ENCODE peak calls at places on chromosomes 1 and 21, in four cellular contexts. S, D, G and O are unnamed samples.

GRCh38 chr1:227544067-227544655 is 19.2 kb upstream of the ZNF678 start:
- DNase-seq in G (no peak), D (no peak), S (no peak), O (no peak)

GRCh38 chr1:64059556-64059955 is 143.9 kb upstream of the UBE2U start:
- DNase-seq in G (no peak), S (no peak), D (no peak), O (no peak)

GRCh38 chr1:206633708-206634121 is 1.6 kb upstream of the DYRK3 start:
- DNase-seq in S (no peak), G (no peak), D (no peak), O (peak)

GRCh38 chr1:174399211-174399610 is 48.6 kb upstream of the GPR52 start:
- DNase-seq in G (no peak), D (no peak), S (no peak), O (no peak)

GRCh38 chr1:162530318-162530984 is 31.1 kb upstream of the UAP1 start:
- DNase-seq in G (no peak), D (no peak), S (no peak), O (no peak)

GRCh38 chr1:43836267-43836951 is 97.2 kb upstream of the ARTN start:
- DNase-seq in G (peak), S (peak), D (no peak), O (no peak)

GRCh38 chr1:64809309-64809708 is 64.4 kb downstream of the RAVER2 start:
- DNase-seq in S (no peak), D (no peak), G (no peak), O (no peak)

GRCh38 chr1:119791377-119791776 is 19.9 kb downstream of the REG4 start:
- DNase-seq in D (no peak), G (no peak), S (no peak), O (no peak)

GRCh38 chr1:89739013-89739843 is 81.6 kb upstream of the LRRC8D start:
- DNase-seq in D (no peak), G (no peak), S (no peak), O (no peak)

GRCh38 chr1:57309608-57310007 is 114.3 kb downstream of the DAB1 start:
- DNase-seq in S (no peak), G (peak), D (no peak), O (no peak)

GRCh38 chr1:36497207-36497606 is 14.5 kb upstream of the CSF3R start:
- DNase-seq in D (no peak), G (no peak), S (no peak), O (no peak)

GRCh38 chr1:41507152-41507720 is 22.8 kb upstream of the EDN2 start:
- DNase-seq in G (no peak), D (no peak), S (no peak), O (no peak)

GRCh38 chr1:156958247-156958714 is 37.8 kb downstream of the LRRC71 start:
- DNase-seq in G (no peak), S (peak), D (no peak), O (no peak)

GRCh38 chr1:73910466-73910865 is 287.5 kb downstream of the LRRIQ3 start:
- DNase-seq in D (no peak), S (no peak), G (no peak), O (no peak)

GRCh38 chr1:145927073-145927886 is at the start of gene RBM8A:
- DNase-seq in G (peak), D (peak), S (peak), O (peak)

GRCh38 chr1:13860023-13860422 is 160.0 kb downstream of the PRDM2 start:
- DNase-seq in S (no peak), G (no peak), D (no peak), O (no peak)

GRCh38 chr1:65027699-65028358 is 61.5 kb upstream of the JAK1 start:
- DNase-seq in D (no peak), S (no peak), G (no peak), O (no peak)

GRCh38 chr1:43947061-43947889 is 525 bp downstream of the IPO13 start:
- DNase-seq in D (no peak), S (no peak), G (no peak), O (no peak)

GRCh38 chr1:236114076-236114747 is 28.1 kb upstream of the GPR137B start:
- DNase-seq in G (no peak), D (no peak), S (no peak), O (no peak)

GRCh38 chr1:32180186-32181060 is 948 bp downstream of the TXLNA start:
- DNase-seq in S (peak), G (peak), D (no peak), O (no peak)

GRCh38 chr1:84892657-84893618 is at the start of gene LPAR3:
- DNase-seq in D (peak), G (no peak), S (no peak), O (no peak)

GRCh38 chr1:62493656-62494055 is 56.8 kb downstream of the USP1 start:
- DNase-seq in D (no peak), S (no peak), G (no peak), O (no peak)

GRCh38 chr1:943545-944340 is 15.3 kb downstream of the NOC2L start:
- DNase-seq in S (no peak), G (no peak), D (no peak), O (no peak)

GRCh38 chr1:206685256-206685748 is 597 bp downstream of the MAPKAPK2 start:
- DNase-seq in G (no peak), S (peak), D (no peak), O (no peak)

GRCh38 chr1:43134640-43135039 is 37.5 kb downstream of the EBNA1BP2 start:
- DNase-seq in D (no peak), S (no peak), G (no peak), O (no peak)

GRCh38 chr1:180229483-180230415 is at the start of gene LHX4:
- DNase-seq in S (peak), G (no peak), D (no peak), O (no peak)

GRCh38 chr21:42644223-42645208 is 8.9 kb upstream of the PDE9A start:
- DNase-seq in G (no peak), D (no peak), S (no peak), O (no peak)

GRCh38 chr1:178028973-178029481 is 59.2 kb upstream of the SEC16B start:
- DNase-seq in S (no peak), G (no peak), D (no peak), O (no peak)

GRCh38 chr1:199029855-199030254 is 391.0 kb downstream of the PTPRC start:
- DNase-seq in S (no peak), G (no peak), D (no peak), O (no peak)

GRCh38 chr1:218994615-218995014 is 179.1 kb upstream of the LYPLAL1 start:
- DNase-seq in S (no peak), D (no peak), G (no peak), O (no peak)
- TF ChIP-seq TCF7L2 in S (no peak), D (no peak), G (no peak), O (no peak)

GRCh38 chr1:11943619-11944018 is 9.1 kb downstream of the PLOD1 start:
- DNase-seq in D (no peak), G (no peak), S (no peak), O (no peak)
- H3K27ac ChIP-seq in D (peak), G (no peak), S (no peak), O (no peak)

DNA sequence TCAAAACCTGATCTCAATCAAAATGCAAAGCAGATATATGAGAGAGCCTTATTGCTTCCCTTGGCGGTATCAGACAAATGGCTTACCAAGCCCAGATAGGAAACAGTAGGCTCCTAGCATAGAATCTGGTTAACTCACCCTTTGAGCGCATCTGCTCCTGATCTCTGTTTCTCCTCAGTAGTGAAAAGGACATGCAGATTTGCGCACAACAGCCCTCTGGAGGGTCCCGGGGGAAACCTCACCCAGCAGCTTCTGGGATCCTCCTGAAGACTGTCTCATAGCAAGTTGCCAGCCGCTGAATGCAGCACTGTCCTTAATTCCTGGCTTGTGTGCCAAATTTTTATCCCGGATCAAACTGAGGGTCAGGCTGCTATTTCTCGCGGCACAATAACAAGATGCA is 192.2 kb downstream of the FASLG start:
- DNase-seq in S (no peak), G (no peak), D (no peak), O (no peak)
- TF ChIP-seq TCF7L2 in S (no peak), G (no peak), D (no peak), O (no peak)

DNA sequence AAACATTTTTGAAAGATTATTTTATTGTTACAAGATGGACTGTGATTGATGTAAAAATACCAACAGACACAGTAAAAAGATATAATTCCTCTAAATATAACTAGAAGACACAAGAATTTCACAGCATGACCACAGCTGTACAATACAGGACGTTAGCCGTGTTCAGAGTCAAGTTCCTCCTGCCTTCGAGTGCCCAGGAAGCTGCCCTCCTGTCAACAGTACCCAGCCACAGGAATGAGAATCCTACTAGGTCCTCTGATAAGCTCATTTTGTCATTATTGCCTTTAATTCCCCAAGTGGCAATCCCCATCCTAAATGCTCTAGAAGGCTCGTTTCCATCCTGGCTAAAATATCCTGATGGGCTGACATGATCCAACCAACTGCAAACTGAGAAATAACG is 16.4 kb upstream of the CAPN2 start:
- DNase-seq in S (no peak), D (no peak), G (no peak), O (no peak)
- H3K27ac ChIP-seq in S (no peak), D (no peak), G (no peak), O (no peak)

GRCh38 chr1:7116001-7116400 is 330.7 kb downstream of the CAMTA1 start:
- DNase-seq in D (no peak), S (no peak), G (no peak), O (no peak)
- TF ChIP-seq TCF7L2 in D (no peak), S (no peak), G (no peak), O (no peak)

DNA sequence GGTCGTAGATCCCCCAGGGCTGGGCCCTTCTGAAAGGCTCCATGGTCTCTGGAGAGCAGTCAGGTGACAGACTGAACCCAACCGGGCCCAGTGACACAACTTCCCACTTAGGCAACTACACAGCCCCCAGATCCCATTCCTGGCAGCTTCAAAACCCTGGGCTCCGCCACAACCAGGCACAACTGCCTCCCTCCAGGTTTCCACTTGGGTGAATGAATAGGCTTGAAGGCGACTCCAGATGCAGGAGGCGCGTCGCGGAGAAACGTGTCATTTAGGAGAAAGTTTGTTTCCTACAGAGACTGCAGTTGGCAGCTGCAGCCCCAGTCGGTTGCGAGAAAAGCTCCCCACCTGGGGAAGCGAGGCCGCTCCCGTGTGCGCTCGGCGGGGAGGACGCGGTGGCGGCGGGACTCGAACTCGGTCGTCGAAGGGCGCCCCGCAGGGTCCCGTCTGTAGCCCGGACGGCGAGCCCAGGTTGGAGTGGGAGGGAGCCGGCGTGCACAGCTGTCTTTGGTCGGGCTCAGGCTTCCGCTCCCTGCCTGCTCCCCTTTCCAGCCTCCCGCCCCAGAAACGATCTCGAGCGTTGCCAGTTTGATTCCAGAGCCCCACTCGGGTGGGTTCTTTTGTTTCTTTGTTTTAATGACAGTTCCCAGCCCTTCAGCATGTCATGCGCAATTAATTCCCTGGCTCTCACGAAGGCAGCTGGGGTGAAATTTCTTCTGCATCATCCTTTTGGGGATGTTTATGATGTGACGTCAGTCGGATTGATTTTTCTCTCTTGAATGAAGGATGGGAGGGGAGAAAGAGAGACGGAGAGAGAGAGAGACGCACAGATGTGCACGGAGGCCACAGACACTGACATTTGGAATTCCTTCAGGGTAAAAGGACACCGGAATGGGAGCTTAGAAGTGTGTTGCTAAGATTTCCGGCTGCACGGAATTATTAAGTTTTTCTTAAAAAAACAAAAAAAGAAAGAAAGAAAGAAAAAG is 862 bp upstream of the SGIP1 start:
- DNase-seq in D (no peak), G (no peak), S (no peak), O (no peak)
- H3K27ac ChIP-seq in D (no peak), G (no peak), S (no peak), O (no peak)

DNA sequence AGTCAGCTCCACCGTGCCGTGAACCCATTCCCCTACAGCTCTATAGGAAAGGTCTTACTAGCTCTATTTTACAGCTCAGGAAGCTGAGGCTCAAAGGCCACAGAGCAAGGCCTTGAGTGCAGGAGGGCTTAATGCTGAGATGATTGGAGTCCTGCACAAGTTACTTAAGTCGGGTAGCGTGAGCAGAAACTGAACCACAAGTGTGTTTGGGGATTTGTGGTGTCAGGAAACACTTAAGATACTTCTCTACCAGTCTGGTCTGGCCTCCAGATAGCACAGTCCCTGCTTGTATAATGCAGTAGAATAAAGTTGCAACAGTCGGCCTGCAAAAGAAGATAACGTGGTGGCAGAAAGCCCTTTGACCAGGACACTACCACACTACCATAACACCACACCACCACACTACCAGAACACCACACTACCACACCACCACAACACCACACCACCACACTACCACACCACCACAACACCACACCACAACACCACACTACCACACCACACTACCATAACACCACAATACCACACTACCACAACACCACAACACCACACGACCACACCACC is 118.1 kb downstream of the SPSB1 start:
- DNase-seq in S (no peak), G (peak), D (peak), O (no peak)
- TF ChIP-seq TCF7L2 in S (no peak), G (no peak), D (no peak), O (no peak)

DNA sequence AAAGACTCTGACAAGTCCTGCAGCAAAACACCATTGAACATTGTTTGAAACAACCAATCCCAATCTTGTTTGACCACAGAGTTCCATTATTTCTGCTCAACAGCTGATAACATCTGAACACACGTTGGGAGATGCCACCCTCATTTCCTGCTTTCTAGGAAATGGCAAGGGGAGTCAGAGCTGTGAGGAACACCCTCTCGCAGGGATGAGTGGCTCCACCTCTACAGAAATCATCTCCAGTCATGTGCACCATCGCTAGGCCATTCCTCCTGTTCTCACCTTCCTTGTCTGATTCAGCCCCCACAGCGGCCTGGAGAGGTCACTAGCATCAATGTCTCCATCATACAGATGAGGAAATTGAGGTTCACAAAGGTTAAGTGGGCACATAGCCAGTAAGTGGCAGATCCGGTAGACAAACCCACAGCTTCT is 22.4 kb upstream of the RUNX3 start:
- DNase-seq in S (peak), D (no peak), G (no peak), O (no peak)
- H3K27ac ChIP-seq in S (no peak), D (no peak), G (no peak), O (no peak)

GRCh38 chr1:197224160-197224559 is 43.9 kb upstream of the CRB1 start:
- DNase-seq in D (no peak), S (no peak), G (no peak), O (no peak)
- TF ChIP-seq TCF7L2 in D (no peak), S (no peak), G (no peak), O (no peak)

GRCh38 chr21:34148826-34149558 is 75.6 kb downstream of the MRPS6 start:
- DNase-seq in S (no peak), G (peak), D (no peak), O (no peak)

GRCh38 chr21:34144224-34144623 is 70.8 kb downstream of the MRPS6 start:
- DNase-seq in S (no peak), G (no peak), D (no peak), O (no peak)

GRCh38 chr21:34143783-34144182 is 70.4 kb downstream of the MRPS6 start:
- DNase-seq in D (no peak), G (no peak), S (no peak), O (no peak)

GRCh38 chr21:34152500-34152899 is 79.1 kb downstream of the MRPS6 start:
- DNase-seq in D (no peak), S (no peak), G (no peak), O (no peak)

DNA sequence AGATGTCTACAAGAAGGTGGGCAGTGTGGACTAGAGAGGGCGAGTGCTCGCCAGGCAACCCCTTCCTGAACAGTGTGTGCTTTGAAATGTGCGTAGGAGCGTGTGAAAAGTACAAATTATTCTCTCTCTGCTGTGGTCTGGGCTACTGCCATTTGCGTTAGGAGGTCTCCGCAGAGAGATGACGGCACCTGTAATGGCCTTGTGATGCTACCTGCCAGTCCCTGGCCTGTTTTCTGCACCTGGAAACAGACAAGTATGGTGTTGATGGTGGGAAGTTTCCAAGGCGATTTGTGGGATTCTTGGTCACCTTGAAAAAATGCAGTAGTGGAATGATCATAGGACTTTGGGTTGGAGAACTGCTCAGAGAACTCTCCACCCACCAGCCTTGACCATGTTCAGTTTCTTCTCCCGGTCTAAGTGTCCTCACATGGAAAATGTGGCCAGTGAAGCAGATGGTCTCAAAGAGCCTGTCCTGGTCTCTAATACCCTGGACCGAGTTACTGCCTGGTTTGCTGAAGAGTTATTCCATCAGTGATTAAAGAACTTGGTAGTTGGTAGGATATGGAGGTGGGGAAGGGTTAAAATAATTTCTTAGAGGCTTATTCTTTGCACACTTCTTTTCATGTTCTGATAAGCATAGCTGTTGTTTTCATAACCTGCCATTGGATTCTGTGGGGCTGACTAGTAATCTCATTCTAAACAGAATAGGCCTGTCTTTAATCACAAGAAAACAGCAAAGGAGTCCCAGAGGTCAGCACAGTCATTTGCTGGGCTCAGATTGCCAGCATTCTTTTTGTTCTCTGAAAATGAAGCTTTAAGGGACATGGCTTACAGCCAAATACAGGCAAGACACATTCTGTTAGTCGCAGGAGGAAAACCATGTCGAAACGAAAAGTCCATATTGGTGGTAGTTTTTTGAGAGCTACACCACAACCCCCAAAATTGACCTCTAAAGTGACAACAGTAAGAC is 74.7 kb downstream of the MRPS6 start:
- DNase-seq in G (no peak), S (no peak), D (no peak), O (no peak)
- H3K27ac ChIP-seq in G (no peak), S (no peak), D (no peak), O (no peak)